ENCODE peak calls at places on chromosomes 13 and 19, in six cellular contexts. P is heart left ventricle, L is esophagus squamous epithelium, U is upper lobe of right lung, E is epithelial cell of esophagus, H is stomach. V is an unnamed sample.
A peak's percentile ranks its signal among the peaks of the same experiment; 100 is the strongest.

GRCh38 chr19:6610934-6611370 is 20.0 kb upstream of the CD70 start:
- DNase-seq in H (no peak), E (peak; percentile 70), L (no peak), P (no peak), U (no peak), V (no peak)

GRCh38 chr13:78909276-78909675 is 250.3 kb upstream of the OBI1 start:
- DNase-seq in L (no peak), P (no peak), E (no peak), H (no peak), U (no peak), V (no peak)

GRCh38 chr19:44212865-44213346 is 574 bp downstream of the ZNF227 start:
- DNase-seq in P (no peak), H (no peak), E (peak; percentile 40), L (no peak), U (no peak), V (no peak)

GRCh38 chr13:113448885-113449692 is 4.2 kb downstream of the ADPRHL1 start:
- DNase-seq in L (no peak), E (peak; percentile 57), H (peak; percentile 86), U (peak; percentile 78), P (no peak), V (peak; percentile 91)

GRCh38 chr13:100389617-100390016 is 199.0 kb downstream of the GGACT start:
- DNase-seq in H (no peak), L (no peak), P (no peak), U (no peak), E (no peak), V (no peak)

GRCh38 chr19:15443838-15444237 is 5.9 kb downstream of the WIZ start:
- DNase-seq in H (no peak), U (no peak), P (peak; percentile 59), E (no peak), L (no peak), V (no peak)

GRCh38 chr13:31982540-31982939 is 49.0 kb upstream of the FRY start:
- DNase-seq in E (peak; percentile 92), L (no peak), P (peak; percentile 61), H (peak; percentile 87), U (peak; percentile 84), V (no peak)

GRCh38 chr19:35290381-35291135 is 1.4 kb upstream of the MAG start:
- DNase-seq in L (no peak), P (no peak), E (no peak), U (no peak), H (no peak), V (no peak)

GRCh38 chr13:98541211-98541610 is 35.7 kb downstream of the STK24 start:
- DNase-seq in H (no peak), E (no peak), P (no peak), L (no peak), U (no peak), V (no peak)

GRCh38 chr13:85864963-85865530 is 65.8 kb upstream of the SLITRK6 start:
- DNase-seq in P (no peak), H (no peak), U (no peak), E (peak; percentile 49), L (no peak), V (no peak)

GRCh38 chr13:36736119-36736726 is 62.4 kb downstream of the SERTM1 start:
- DNase-seq in L (no peak), H (peak; percentile 45), U (no peak), P (peak; percentile 28), E (peak; percentile 66), V (no peak)

GRCh38 chr13:98451676-98452105 is 125.2 kb downstream of the STK24 start:
- DNase-seq in H (no peak), L (no peak), E (no peak), P (no peak), U (peak; percentile 56), V (no peak)

GRCh38 chr13:32314968-32315254 is 252 bp downstream of the ZAR1L start:
- DNase-seq in P (no peak), L (no peak), U (no peak), E (peak; percentile 42), H (peak; percentile 29), V (peak; percentile 16)

GRCh38 chr19:34430738-34431625 is 2.8 kb downstream of the UBA2 start:
- DNase-seq in P (no peak), H (no peak), E (peak; percentile 57), L (no peak), U (no peak), V (peak; percentile 39)

GRCh38 chr13:71789952-71790351 is 77.1 kb downstream of the DACH1 start:
- DNase-seq in U (no peak), E (no peak), H (no peak), L (no peak), P (no peak), V (no peak)

GRCh38 chr19:8355631-8356402 is 8.1 kb upstream of the ANGPTL4 start:
- DNase-seq in U (peak; percentile 72), H (no peak), P (no peak), E (peak; percentile 78), L (no peak), V (no peak)

GRCh38 chr19:41225238-41226052 is 6.4 kb downstream of the AXL start:
- DNase-seq in H (peak; percentile 35), L (no peak), U (no peak), E (peak; percentile 95), P (peak; percentile 57), V (no peak)

GRCh38 chr13:109977212-109977968 is 191.0 kb upstream of the IRS2 start:
- DNase-seq in U (no peak), E (no peak), H (no peak), L (no peak), P (no peak), V (no peak)

GRCh38 chr13:44305216-44305615 is 68.4 kb upstream of the SERP2 start:
- DNase-seq in H (no peak), L (no peak), P (no peak), E (no peak), U (no peak), V (no peak)

GRCh38 chr13:23963184-23963931 is 66.1 kb upstream of the C1QTNF9B start:
- DNase-seq in H (no peak), U (no peak), P (no peak), L (no peak), E (no peak), V (no peak)

GRCh38 chr19:44644391-44645016 is 794 bp downstream of the PVR start:
- DNase-seq in U (peak; percentile 68), L (no peak), E (peak; percentile 69), P (no peak), H (no peak), V (no peak)

GRCh38 chr19:14375055-14375581 is 6.1 kb upstream of the ADGRE5 start:
- DNase-seq in H (peak; percentile 52), E (no peak), U (peak; percentile 83), P (peak; percentile 51), L (peak; percentile 50), V (no peak)

GRCh38 chr13:32499538-32500210 is 38.9 kb downstream of the N4BP2L2 start:
- DNase-seq in U (no peak), P (no peak), E (no peak), L (no peak), H (no peak), V (no peak)

GRCh38 chr19:7461841-7462629 is 26.8 kb downstream of the PEX11G start:
- DNase-seq in L (no peak), H (no peak), U (no peak), E (no peak), P (no peak), V (no peak)

GRCh38 chr13:114285166-114285808 is 3.9 kb downstream of the UPF3A start:
- DNase-seq in E (peak; percentile 73), L (no peak), H (no peak), P (no peak), U (no peak), V (no peak)

GRCh38 chr19:10568826-10569651 is at the start of gene CDKN2D:
- DNase-seq in E (peak; percentile 100), L (peak; percentile 97), U (peak; percentile 100), H (peak; percentile 100), P (peak; percentile 100), V (peak; percentile 99)
- TF ChIP-seq CTCF in E (no peak), L (peak; percentile 81), U (peak; percentile 45), H (peak; percentile 79), P (peak; percentile 49), V (no peak)

GRCh38 chr13:30802953-30803478 is 67.7 kb downstream of the ALOX5AP start:
- DNase-seq in P (peak; percentile 86), U (peak; percentile 94), E (peak; percentile 81), L (peak; percentile 9), H (peak; percentile 86), V (peak; percentile 37)

GRCh38 chr13:30804474-30804873 is 69.1 kb downstream of the ALOX5AP start:
- DNase-seq in L (no peak), P (no peak), H (no peak), U (no peak), E (no peak), V (no peak)

GRCh38 chr13:30805132-30805537 is 69.8 kb downstream of the ALOX5AP start:
- DNase-seq in L (no peak), E (no peak), P (no peak), U (no peak), H (no peak), V (no peak)

GRCh38 chr13:30802501-30802900 is 67.2 kb downstream of the ALOX5AP start:
- DNase-seq in P (no peak), L (no peak), H (no peak), U (no peak), E (no peak), V (no peak)

GRCh38 chr13:30803791-30804190 is 68.4 kb downstream of the ALOX5AP start:
- DNase-seq in E (no peak), L (no peak), H (no peak), P (no peak), U (no peak), V (no peak)
- H3K4me3 ChIP-seq in E (no peak overlapping the region), L (no peak overlapping the region), H (peak overlapping the region; percentile 35), P (peak overlapping the region; percentile 66), U (no peak overlapping the region), V (no peak overlapping the region)

GRCh38 chr19:18161691-18162039 is 8.7 kb downstream of the PIK3R2 start:
- DNase-seq in U (no peak), L (no peak), P (no peak), E (no peak), H (no peak), V (no peak)

GRCh38 chr19:18160441-18160791 is 7.5 kb downstream of the PIK3R2 start:
- DNase-seq in L (no peak), U (no peak), P (peak; percentile 17), E (no peak), H (no peak), V (no peak)

GRCh38 chr19:18159810-18160209 is 6.8 kb downstream of the PIK3R2 start:
- DNase-seq in U (no peak), E (no peak), H (no peak), L (no peak), P (no peak), V (no peak)

GRCh38 chr19:18158471-18158870 is 5.5 kb downstream of the PIK3R2 start:
- DNase-seq in U (no peak), E (no peak), P (no peak), L (no peak), H (no peak), V (no peak)

GRCh38 chr19:18160792-18161690 is 8.1 kb downstream of the PIK3R2 start:
- DNase-seq in H (peak; percentile 87), E (peak; percentile 64), U (peak; percentile 89), L (no peak), P (peak; percentile 80), V (no peak)
- TF ChIP-seq CTCF in H (no peak), E (peak; percentile 16), U (peak; percentile 53), L (peak; percentile 58), P (peak; percentile 66), V (peak; percentile 56)

DNA sequence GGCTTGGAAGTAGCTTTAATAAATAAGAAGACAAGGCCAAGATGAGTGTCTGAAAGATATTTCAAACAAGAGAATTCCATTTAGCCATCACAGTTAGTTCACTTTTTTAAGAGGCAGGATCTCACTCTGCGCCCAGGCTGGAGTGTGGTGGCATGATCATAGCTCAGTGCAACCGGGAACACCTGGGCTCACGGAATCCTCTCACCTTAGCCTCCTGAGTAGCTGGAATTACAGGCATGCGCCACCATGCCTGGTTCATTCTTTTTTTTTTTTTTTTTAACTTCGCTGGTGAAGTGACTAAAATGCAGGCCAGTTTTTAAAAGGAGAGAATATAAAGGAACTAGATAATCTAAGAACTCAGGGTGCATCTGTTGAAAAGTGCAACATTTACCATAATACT is 200.3 kb downstream of the KCTD12 start:
- DNase-seq in L (no peak), U (no peak), H (no peak), P (no peak), E (no peak), V (no peak)
- H3K4me3 ChIP-seq in L (no peak overlapping the region), U (no peak overlapping the region), H (no peak overlapping the region), P (no peak overlapping the region), E (no peak overlapping the region), V (no peak overlapping the region)